ENCODE peak calls at places on chromosomes 4 and X, in seven cellular contexts. C, B, L, K, Q, W and U are unnamed samples.

GRCh38 chr4:85701881-85702321 is 227.0 kb downstream of the ARHGAP24 start:
- DNase-seq in C (no peak), B (peak), L (no peak), K (peak), Q (no peak), W (no peak), U (no peak)

GRCh38 chrX:54043696-54044125 is 562 bp downstream of the PHF8 start:
- DNase-seq in C (peak), B (peak), L (no peak), K (peak), Q (no peak), W (peak), U (no peak)

GRCh38 chr4:151993521-151993920 is 232.7 kb upstream of the GATB start:
- DNase-seq in C (no peak), B (no peak), L (no peak), K (no peak), Q (no peak), W (no peak), U (no peak)

GRCh38 chr4:6855692-6856297 is 53.8 kb upstream of the TBC1D14 start:
- DNase-seq in C (no peak), B (peak), L (no peak), K (peak), Q (no peak), W (no peak), U (peak)

GRCh38 chr4:54548831-54549460 is 108.8 kb upstream of the KIT start:
- DNase-seq in C (no peak), B (no peak), L (no peak), K (no peak), Q (no peak), W (no peak), U (no peak)

GRCh38 chr4:38190717-38191178 is 230.6 kb downstream of the PTTG2 start:
- DNase-seq in C (no peak), B (peak), L (peak), K (no peak), Q (peak), W (no peak), U (peak)

GRCh38 chrX:54810532-54810931 is 3.0 kb downstream of the MAGED2 start:
- DNase-seq in C (no peak), B (no peak), L (no peak), K (no peak), Q (no peak), W (no peak), U (no peak)

GRCh38 chrX:32804034-32804433 is 407.3 kb downstream of the DMD start:
- DNase-seq in C (no peak), B (no peak), L (no peak), K (no peak), Q (no peak), W (no peak), U (no peak)

GRCh38 chrX:131745942-131746489 is 202.1 kb downstream of the OR13H1 start:
- DNase-seq in C (no peak), B (no peak), L (no peak), K (no peak), Q (no peak), W (no peak), U (no peak)

GRCh38 chrX:21412883-21413282 is 38.7 kb downstream of the CNKSR2 start:
- DNase-seq in C (no peak), B (peak), L (no peak), K (no peak), Q (no peak), W (no peak), U (no peak)

GRCh38 chr4:38319456-38320348 is 344.3 kb upstream of the KLF3 start:
- DNase-seq in C (peak), B (peak), L (no peak), K (peak), Q (peak), W (peak), U (peak)

GRCh38 chrX:45868425-45868824 is 667.7 kb upstream of the DIPK2B start:
- DNase-seq in C (no peak), B (no peak), L (no peak), K (no peak), Q (no peak), W (no peak), U (no peak)

GRCh38 chr4:142271832-142272231 is 574.3 kb downstream of the INPP4B start:
- DNase-seq in C (no peak), B (no peak), L (no peak), K (no peak), Q (no peak), W (no peak), U (no peak)

GRCh38 chr4:168549145-168549544 is 52.3 kb downstream of the PALLD start:
- DNase-seq in C (no peak), B (peak), L (no peak), K (no peak), Q (no peak), W (no peak), U (no peak)

GRCh38 chr4:168551211-168551610 is 54.4 kb downstream of the PALLD start:
- DNase-seq in C (no peak), B (peak), L (no peak), K (no peak), Q (no peak), W (no peak), U (peak)

GRCh38 chr4:168551945-168552695 is 55.3 kb downstream of the PALLD start:
- DNase-seq in C (no peak), B (peak), L (no peak), K (no peak), Q (no peak), W (no peak), U (no peak)

GRCh38 chr4:168553714-168554370 is 57.0 kb downstream of the PALLD start:
- DNase-seq in C (no peak), B (no peak), L (no peak), K (no peak), Q (no peak), W (no peak), U (no peak)

GRCh38 chr4:168550071-168550766 is 53.4 kb downstream of the PALLD start:
- DNase-seq in C (no peak), B (peak), L (no peak), K (no peak), Q (no peak), W (no peak), U (no peak)
- H3K4me3 ChIP-seq in C (no peak), B (no peak), L (no peak), K (no peak), Q (no peak), W (no peak), U (no peak)

GRCh38 chrX:14964500-14964899 is 91.3 kb downstream of the MOSPD2 start:
- DNase-seq in C (no peak), B (peak), L (no peak), K (no peak), Q (no peak), W (no peak), U (peak)
- TF ChIP-seq CTCF in C (no peak), B (peak), L (no peak), K (no peak), Q (no peak), W (no peak), U (no peak)

DNA sequence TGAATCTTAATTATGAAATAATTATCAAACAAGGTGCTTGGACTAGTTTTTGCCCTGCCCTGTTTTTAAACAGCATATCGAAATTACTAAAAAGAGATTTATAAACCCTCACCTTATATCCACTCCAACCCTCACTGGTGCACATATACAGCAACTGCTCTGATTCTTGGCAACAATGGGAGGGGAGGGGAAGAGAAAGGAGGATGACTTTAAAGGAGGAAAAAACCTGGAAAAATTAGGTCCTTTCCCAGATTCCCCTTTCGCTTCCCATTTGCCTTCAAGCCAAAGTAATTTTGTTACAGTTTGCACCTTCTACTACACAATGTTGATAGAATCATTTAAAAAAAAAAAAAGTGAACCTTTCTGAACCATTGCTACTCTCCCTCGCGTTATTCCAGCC is 745 bp upstream of the MAB21L2 start:
- DNase-seq in C (no peak), B (no peak), L (no peak), K (no peak), Q (no peak), W (no peak), U (no peak)
- H3K4me3 ChIP-seq in C (no peak), B (no peak), L (no peak), K (no peak), Q (no peak), W (no peak), U (no peak)

DNA sequence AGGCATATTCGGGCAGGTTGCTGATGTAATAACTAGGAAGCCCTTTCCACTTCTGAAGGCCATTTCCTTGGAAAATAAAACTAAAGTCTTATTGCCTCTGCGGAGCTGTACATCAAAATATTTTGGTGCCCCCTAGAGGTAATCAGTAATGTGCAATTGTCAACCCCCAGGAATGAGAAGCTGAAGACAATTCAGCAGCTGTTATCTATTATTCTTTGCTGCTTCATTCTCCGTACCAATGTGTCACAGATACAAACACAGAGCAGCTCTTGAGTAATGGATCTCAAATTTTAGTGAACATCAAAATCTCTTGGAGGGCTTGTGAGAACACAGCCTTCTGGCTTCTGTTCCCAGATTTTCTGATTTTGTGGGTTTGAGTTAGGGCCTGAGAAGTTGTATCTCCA is 3.5 kb upstream of the SLIT2 start:
- DNase-seq in C (no peak), B (peak), L (no peak), K (peak), Q (no peak), W (peak), U (peak)
- TF ChIP-seq CTCF in C (peak), B (peak), L (peak), K (peak), Q (peak), W (no peak), U (peak)

DNA sequence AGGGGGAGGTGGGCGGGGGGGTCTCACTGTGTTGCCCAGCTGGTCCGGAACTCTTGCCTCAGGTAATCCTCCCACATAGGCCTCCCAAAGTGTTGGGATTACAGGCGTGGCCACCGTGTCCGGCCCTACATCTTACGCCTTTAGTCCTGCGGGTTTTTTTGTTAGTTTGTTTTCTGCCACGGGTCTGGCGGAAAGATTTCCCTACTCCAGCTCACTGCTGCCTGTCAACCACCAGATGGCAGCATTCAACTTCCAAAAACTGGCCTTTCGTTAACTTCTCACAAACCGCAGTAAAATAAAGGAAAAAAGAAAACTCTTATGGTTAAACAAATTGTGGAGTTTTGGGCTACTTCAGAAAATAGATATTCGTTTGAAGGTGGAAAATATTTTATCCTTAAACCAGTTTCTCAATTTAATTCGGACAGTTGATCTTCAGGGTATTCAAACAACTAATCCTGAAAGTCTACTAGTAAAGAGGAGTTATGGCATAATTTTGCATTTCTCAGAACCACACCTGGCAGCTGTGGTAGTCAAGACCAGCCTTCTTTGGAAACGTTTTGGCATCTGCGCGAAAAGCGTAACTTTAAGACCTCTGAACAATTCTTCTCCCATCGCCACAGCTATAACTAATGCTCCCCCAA is 41.1 kb downstream of the LUZP4 start:
- DNase-seq in C (no peak), B (peak), L (peak), K (peak), Q (peak), W (no peak), U (no peak)
- H3K4me3 ChIP-seq in C (no peak), B (no peak), L (no peak), K (no peak), Q (no peak), W (no peak), U (no peak)

GRCh38 chr4:165404080-165404479 is 25.3 kb downstream of the CPE start:
- DNase-seq in C (no peak), B (no peak), L (no peak), K (no peak), Q (no peak), W (no peak), U (no peak)
- TF ChIP-seq CTCF in C (no peak), B (no peak), L (no peak), K (no peak), Q (no peak), W (no peak), U (peak)

GRCh38 chrX:18666614-18667013 is 5.3 kb downstream of the RS1 start:
- DNase-seq in C (peak), B (no peak), L (no peak), K (no peak), Q (no peak), W (no peak), U (no peak)

GRCh38 chrX:18672008-18672407 is at the start of gene RS1:
- DNase-seq in C (no peak), B (no peak), L (no peak), K (no peak), Q (no peak), W (no peak), U (no peak)

GRCh38 chrX:18668468-18668867 is 3.4 kb downstream of the RS1 start:
- DNase-seq in C (no peak), B (no peak), L (no peak), K (peak), Q (no peak), W (no peak), U (no peak)

GRCh38 chrX:18664947-18665346 is 7.0 kb downstream of the RS1 start:
- DNase-seq in C (no peak), B (no peak), L (no peak), K (no peak), Q (no peak), W (no peak), U (no peak)

GRCh38 chrX:18668059-18668458 is 3.8 kb downstream of the RS1 start:
- DNase-seq in C (no peak), B (no peak), L (no peak), K (no peak), Q (no peak), W (no peak), U (no peak)
- H3K4me3 ChIP-seq in C (no peak), B (no peak), L (no peak), K (no peak), Q (no peak), W (no peak), U (no peak)

GRCh38 chrX:40318076-40318475 is 220.3 kb upstream of the BCOR start:
- DNase-seq in C (no peak), B (no peak), L (no peak), K (no peak), Q (no peak), W (no peak), U (no peak)

GRCh38 chrX:40313269-40313668 is 215.5 kb upstream of the BCOR start:
- DNase-seq in C (no peak), B (no peak), L (no peak), K (peak), Q (no peak), W (no peak), U (no peak)

GRCh38 chrX:40310016-40310415 is 212.3 kb upstream of the BCOR start:
- DNase-seq in C (no peak), B (no peak), L (no peak), K (no peak), Q (peak), W (no peak), U (no peak)

GRCh38 chrX:40316502-40316901 is 218.7 kb upstream of the BCOR start:
- DNase-seq in C (no peak), B (no peak), L (no peak), K (no peak), Q (no peak), W (no peak), U (no peak)

DNA sequence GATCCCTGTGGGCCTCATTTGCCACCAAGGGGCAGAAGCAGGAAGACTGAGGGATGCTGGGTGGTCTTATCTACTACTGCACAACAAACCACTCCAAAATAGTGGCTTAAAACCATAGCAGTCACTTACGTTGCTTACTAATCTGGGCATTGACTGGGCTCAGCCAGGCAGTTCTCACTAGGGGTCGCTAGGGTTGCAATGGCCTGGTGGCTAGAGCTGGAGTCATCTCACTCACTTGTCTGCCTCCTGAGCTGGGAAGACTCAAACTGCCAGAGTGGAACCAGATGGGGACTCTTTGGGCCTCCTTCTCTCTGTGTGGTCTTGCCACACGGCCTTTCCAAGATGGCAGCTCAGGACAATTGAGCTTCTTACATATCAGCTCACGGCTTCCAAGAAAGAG is 216.3 kb upstream of the BCOR start:
- DNase-seq in C (no peak), B (no peak), L (no peak), K (peak), Q (no peak), W (no peak), U (no peak)
- TF ChIP-seq CTCF in C (no peak), B (no peak), L (no peak), K (no peak), Q (no peak), W (no peak), U (no peak)